ENCODE peak calls at places on chromosomes 16 and 17, in six cellular contexts. G, J, H, C, N and B are unnamed samples.

GRCh38 chr16:21088646-21089538 is 61.8 kb downstream of the DNAH3 start:
- DNase-seq in C (no peak), G (no peak), H (no peak), J (no peak), N (no peak), B (no peak)

GRCh38 chr17:12522743-12523181 is 142.9 kb upstream of the MYOCD start:
- DNase-seq in H (peak; percentile 11), G (no peak), C (peak; percentile 12), N (peak; percentile 11), J (peak; percentile 40), B (peak; percentile 28)

GRCh38 chr16:85614338-85615013 is 1.4 kb downstream of the GSE1 start:
- DNase-seq in C (peak; percentile 94), H (no peak), N (no peak), G (no peak), J (no peak), B (no peak)

GRCh38 chr16:84800579-84800978 is 19.2 kb upstream of the CRISPLD2 start:
- DNase-seq in G (no peak), C (no peak), N (no peak), J (no peak), H (no peak), B (no peak)

GRCh38 chr16:88665148-88665547 is 2.3 kb upstream of the MVD start:
- DNase-seq in C (no peak), N (no peak), G (no peak), J (no peak), H (peak; percentile 66), B (no peak)

GRCh38 chr16:31480851-31481250 is 2.1 kb upstream of the SLC5A2 start:
- DNase-seq in G (peak; percentile 83), N (peak; percentile 36), C (no peak), J (no peak), H (peak; percentile 50), B (no peak)

GRCh38 chr17:67336859-67337258 is 29.5 kb downstream of the PSMD12 start:
- DNase-seq in C (no peak), J (no peak), N (no peak), G (no peak), H (no peak), B (no peak)

GRCh38 chr17:7204335-7204734 is 15.3 kb downstream of the DLG4 start:
- DNase-seq in J (no peak), G (no peak), H (no peak), C (no peak), N (no peak), B (no peak)

GRCh38 chr17:54967621-54968258 is 714 bp downstream of the COX11 start:
- DNase-seq in N (no peak), G (no peak), H (no peak), C (peak; percentile 18), J (no peak), B (no peak)

GRCh38 chr16:65600629-65601028 is 478.8 kb upstream of the CDH11 start:
- DNase-seq in H (no peak), G (no peak), J (no peak), N (no peak), C (peak; percentile 9), B (no peak)

GRCh38 chr17:16026895-16027294 is 27.3 kb downstream of the TTC19 start:
- DNase-seq in J (no peak), N (no peak), G (no peak), C (no peak), H (no peak), B (no peak)
- H3K27ac ChIP-seq in J (no peak overlapping the region), N (no peak overlapping the region), G (peak overlapping the region; percentile 88), C (no peak overlapping the region), H (no peak overlapping the region), B (no peak overlapping the region)

GRCh38 chr17:2854662-2855061 is 58.4 kb downstream of the RAP1GAP2 start:
- DNase-seq in C (no peak), J (no peak), N (no peak), G (peak; percentile 68), H (peak; percentile 49), B (peak; percentile 59)

GRCh38 chr17:2860045-2860444 is 63.8 kb downstream of the RAP1GAP2 start:
- DNase-seq in C (no peak), N (no peak), H (no peak), J (no peak), G (no peak), B (no peak)

GRCh38 chr17:2855063-2855600 is 58.9 kb downstream of the RAP1GAP2 start:
- DNase-seq in N (no peak), C (no peak), J (no peak), G (no peak), H (no peak), B (no peak)

GRCh38 chr17:2853722-2854580 is 57.7 kb downstream of the RAP1GAP2 start:
- DNase-seq in N (no peak), C (peak; percentile 70), H (no peak), G (no peak), J (no peak), B (peak; percentile 51)

GRCh38 chr17:2856727-2857126 is 60.5 kb downstream of the RAP1GAP2 start:
- DNase-seq in N (no peak), G (no peak), H (no peak), C (no peak), J (no peak), B (no peak)
- H3K4me1 ChIP-seq in N (peaks cover 1% of the 10 kb centered on the region), G (peaks cover 9% of the 10 kb centered on the region), H (peaks cover 27% of the 10 kb centered on the region), C (peaks cover 21% of the 10 kb centered on the region), J (no peaks in the 10 kb centered on the region), B (peaks cover 11% of the 10 kb centered on the region)

GRCh38 chr17:39604911-39605491 is 2.7 kb downstream of the NEUROD2 start:
- DNase-seq in G (no peak), C (no peak), J (no peak), N (no peak), H (no peak), B (no peak)
- H3K27me3 ChIP-seq in G (peaks cover 88% of the 10 kb centered on the region), C (peaks cover 100% of the 10 kb centered on the region), J (peaks cover 24% of the 10 kb centered on the region), N (peaks cover 2% of the 10 kb centered on the region), H (peaks cover 44% of the 10 kb centered on the region), B (peaks cover 87% of the 10 kb centered on the region)

GRCh38 chr17:78997231-78997741 is 12.3 kb downstream of the CANT1 start:
- DNase-seq in H (no peak), C (no peak), N (peak; percentile 23), G (no peak), J (no peak), B (no peak)
- H3K27ac ChIP-seq in H (no peak overlapping the region), C (no peak overlapping the region), N (no peak overlapping the region), G (no peak overlapping the region), J (no peak overlapping the region), B (no peak overlapping the region)